ENCODE peak calls at places on chromosomes 16 and 17, in six cellular contexts. N is HL-60; S is tibial artery; D is neural progenitor cell; A is CD4-positive, alpha-beta T cell; K is foreskin fibroblast. T is an unnamed sample.

GRCh38 chr16:68128577-68129305 is 43.6 kb downstream of the NFATC3 start:
- DNase-seq in N (no peak), S (no peak), D (no peak), A (no peak), K (no peak), T (peak; percentile 8)

GRCh38 chr16:70250748-70251650 is 741 bp downstream of the EXOSC6 start:
- DNase-seq in N (peak; percentile 35), S (no peak), D (peak; percentile 76), A (peak; percentile 12), K (peak; percentile 39), T (peak; percentile 51)

GRCh38 chr16:77273815-77274214 is 74.6 kb downstream of the SYCE1L start:
- DNase-seq in N (peak; percentile 77), S (no peak), D (no peak), A (no peak), K (no peak), T (peak; percentile 60)

GRCh38 chr16:15948532-15949209 is 745 bp upstream of the ABCC1 start:
- DNase-seq in N (no peak), S (no peak), D (no peak), A (no peak), K (no peak), T (no peak)

GRCh38 chr17:55722016-55722706 is 503 bp downstream of the TMEM100 start:
- DNase-seq in N (no peak), S (no peak), D (no peak), A (no peak), K (no peak), T (no peak)

GRCh38 chr17:63035271-63035670 is 69.2 kb downstream of the TANC2 start:
- DNase-seq in N (no peak), S (no peak), D (no peak), A (no peak), K (peak; percentile 56), T (peak; percentile 20)

GRCh38 chr17:14428640-14429029 is 127.8 kb downstream of the HS3ST3B1 start:
- DNase-seq in N (peak; percentile 25), S (no peak), D (no peak), A (no peak), K (no peak), T (no peak)

GRCh38 chr16:79372504-79373184 is 227.9 kb downstream of the MAF start:
- DNase-seq in N (no peak), S (no peak), D (no peak), A (no peak), K (no peak), T (peak; percentile 51)

GRCh38 chr17:43573579-43574321 is 27.6 kb upstream of the ETV4 start:
- DNase-seq in N (no peak), S (no peak), D (no peak), A (no peak), K (no peak), T (no peak)

GRCh38 chr17:7867881-7868329 is 10.1 kb downstream of the CYB5D1 start:
- DNase-seq in N (peak; percentile 50), S (no peak), D (no peak), A (no peak), K (no peak), T (no peak)

GRCh38 chr17:77200711-77201110 is 59.9 kb downstream of the SEC14L1 start:
- DNase-seq in N (no peak), S (peak; percentile 32), D (no peak), A (no peak), K (no peak), T (no peak)

GRCh38 chr16:55043499-55043898 is 112.8 kb downstream of the IRX5 start:
- DNase-seq in N (no peak), S (no peak), D (peak; percentile 35), A (no peak), K (no peak), T (no peak)
- TF ChIP-seq CTCF in N (no peak), S (no peak), D (peak; percentile 45), A (no peak), K (no peak), T (no peak)

GRCh38 chr16:28823719-28824547 is 1.1 kb downstream of the ATXN2L start:
- DNase-seq in N (peak; percentile 99), S (peak; percentile 99), D (peak; percentile 98), A (peak; percentile 94), K (peak; percentile 98), T (peak; percentile 99)
- TF ChIP-seq CTCF in N (no peak), S (peak; percentile 38), D (peak; percentile 20), A (peak; percentile 13), K (no peak), T (peak; percentile 19)

GRCh38 chr16:4668313-4668960 is 24.9 kb upstream of the NUDT16L1 start:
- DNase-seq in N (no peak), S (no peak), D (no peak), A (no peak), K (no peak), T (no peak)
- TF ChIP-seq CTCF in N (no peak), S (no peak), D (no peak), A (no peak), K (no peak), T (no peak)

GRCh38 chr16:49183911-49184310 is 97.7 kb downstream of the CBLN1 start:
- DNase-seq in N (peak; percentile 8), S (no peak), D (peak; percentile 68), A (no peak), K (no peak), T (no peak)
- TF ChIP-seq CTCF in N (no peak), S (no peak), D (peak; percentile 72), A (no peak), K (no peak), T (no peak)

DNA sequence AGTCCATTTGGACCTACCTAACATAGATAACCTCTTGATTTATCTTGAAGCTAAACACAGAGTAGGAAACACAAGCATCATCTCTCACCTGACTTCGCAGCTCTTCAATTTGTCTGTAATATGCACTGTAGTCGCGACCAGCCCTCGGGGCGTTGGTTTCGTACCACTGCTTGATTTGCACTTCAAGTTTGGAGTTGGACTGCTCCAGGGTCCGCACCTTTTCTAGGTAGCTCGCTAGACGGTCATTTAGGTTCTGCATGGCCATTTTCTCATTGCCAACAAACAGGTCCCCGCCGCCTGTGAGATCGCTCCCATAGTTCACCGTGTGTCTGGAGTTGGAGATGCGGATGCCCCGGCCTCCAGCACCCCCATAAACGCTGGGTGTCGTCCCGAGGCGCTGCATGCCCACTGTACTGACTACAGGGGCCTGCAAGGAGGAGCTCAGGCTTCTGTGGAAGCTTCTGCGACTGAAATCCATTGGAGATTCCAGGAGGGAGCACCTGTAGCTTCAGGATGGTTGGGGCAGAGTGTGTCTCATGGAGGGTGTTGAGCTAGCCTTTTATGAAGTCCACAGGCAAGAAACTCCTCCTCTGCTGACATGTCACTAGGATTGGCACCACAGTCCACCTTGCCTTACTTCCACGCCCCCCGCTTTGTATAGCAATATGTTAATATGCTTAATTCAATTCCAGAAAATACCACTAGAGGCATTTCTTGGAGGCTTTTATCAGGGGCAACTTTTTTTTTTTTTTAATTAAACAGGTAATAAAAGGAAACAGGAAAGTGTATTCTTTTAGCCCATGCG is at the start of gene KRT20:
- DNase-seq in N (no peak), S (no peak), D (no peak), A (no peak), K (no peak), T (no peak)
- TF ChIP-seq CTCF in N (no peak), S (no peak), D (peak; percentile 20), A (no peak), K (no peak), T (peak; percentile 17)

GRCh38 chr16:12898556-12898955 is 2.8 kb upstream of the SHISA9 start:
- DNase-seq in N (no peak), S (no peak), D (peak; percentile 67), A (no peak), K (no peak), T (no peak)
- TF ChIP-seq CTCF in N (no peak), S (no peak), D (peak; percentile 59), A (no peak), K (no peak), T (no peak)

DNA sequence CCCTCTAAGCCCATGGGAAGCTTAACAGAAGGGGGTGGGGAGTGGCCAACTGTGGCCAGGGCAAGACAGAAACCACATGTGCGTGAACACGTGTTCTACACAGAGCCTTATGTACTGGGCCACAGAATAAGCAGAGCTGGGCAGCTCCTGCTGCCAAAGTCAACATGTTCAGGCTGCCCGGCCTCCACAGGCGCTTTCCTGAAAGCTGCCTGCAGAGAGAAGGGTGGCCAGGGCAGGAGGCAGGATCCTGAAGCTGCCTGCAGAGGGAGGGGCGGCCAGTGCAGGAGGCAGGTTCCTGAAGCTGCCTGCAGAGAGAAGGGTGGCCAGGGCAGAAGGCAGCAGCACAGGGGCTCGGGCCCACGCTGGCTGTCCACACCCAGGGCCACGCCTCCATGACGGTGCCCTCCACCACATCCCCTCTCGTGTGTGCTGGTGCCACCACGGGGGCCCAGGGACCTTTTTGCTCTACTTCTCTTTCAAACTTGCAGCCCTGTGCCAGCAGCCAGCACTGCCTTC is 79.5 kb downstream of the ANKRD11 start:
- DNase-seq in N (no peak), S (peak; percentile 88), D (no peak), A (no peak), K (peak; percentile 88), T (peak; percentile 91)
- TF ChIP-seq CTCF in N (no peak), S (peak; percentile 12), D (no peak), A (no peak), K (no peak), T (peak; percentile 15)